ENCODE peak calls at places on chromosomes 3 and 15, in five cellular contexts. One of them, this sample, is unnamed.

GRCh38 chr3:87191641-87192040 is 35.5 kb upstream of the CHMP2B start:
- DNase-seq in upper lobe of left lung: no peak
- DNase-seq in prostate gland: no peak
- DNase-seq in breast epithelium: no peak
- DNase-seq in sigmoid colon: no peak
- DNase-seq in this sample: no peak

GRCh38 chr3:119660474-119661150 is at the start of gene POPDC2:
- DNase-seq in sigmoid colon: peak; percentile 77
- DNase-seq in breast epithelium: no peak
- DNase-seq in prostate gland: no peak
- DNase-seq in upper lobe of left lung: no peak
- DNase-seq in this sample: no peak

GRCh38 chr15:43920815-43921214 is 94.0 kb downstream of the WDR76 start:
- DNase-seq in prostate gland: no peak
- DNase-seq in upper lobe of left lung: no peak
- DNase-seq in breast epithelium: no peak
- DNase-seq in sigmoid colon: no peak
- DNase-seq in this sample: no peak

GRCh38 chr3:167653155-167653554 is 587 bp downstream of the WDR49 start:
- DNase-seq in upper lobe of left lung: no peak
- DNase-seq in breast epithelium: no peak
- DNase-seq in sigmoid colon: no peak
- DNase-seq in prostate gland: no peak
- DNase-seq in this sample: no peak

GRCh38 chr15:36501063-36501678 is 78.3 kb upstream of the CDIN1 start:
- DNase-seq in sigmoid colon: no peak
- DNase-seq in breast epithelium: no peak
- DNase-seq in upper lobe of left lung: no peak
- DNase-seq in prostate gland: peak; percentile 46
- DNase-seq in this sample: no peak

GRCh38 chr3:44865272-44866005 is 3.7 kb downstream of the TMEM42 start:
- DNase-seq in sigmoid colon: no peak
- DNase-seq in prostate gland: no peak
- DNase-seq in upper lobe of left lung: no peak
- DNase-seq in breast epithelium: no peak
- DNase-seq in this sample: no peak

GRCh38 chr3:79012946-79013362 is 754.8 kb downstream of the ROBO1 start:
- DNase-seq in upper lobe of left lung: no peak
- DNase-seq in sigmoid colon: no peak
- DNase-seq in breast epithelium: no peak
- DNase-seq in prostate gland: no peak
- DNase-seq in this sample: no peak

GRCh38 chr3:10577521-10577920 is 72.1 kb upstream of the ATP2B2 start:
- DNase-seq in sigmoid colon: no peak
- DNase-seq in prostate gland: no peak
- DNase-seq in upper lobe of left lung: no peak
- DNase-seq in breast epithelium: no peak
- DNase-seq in this sample: no peak

DNA sequence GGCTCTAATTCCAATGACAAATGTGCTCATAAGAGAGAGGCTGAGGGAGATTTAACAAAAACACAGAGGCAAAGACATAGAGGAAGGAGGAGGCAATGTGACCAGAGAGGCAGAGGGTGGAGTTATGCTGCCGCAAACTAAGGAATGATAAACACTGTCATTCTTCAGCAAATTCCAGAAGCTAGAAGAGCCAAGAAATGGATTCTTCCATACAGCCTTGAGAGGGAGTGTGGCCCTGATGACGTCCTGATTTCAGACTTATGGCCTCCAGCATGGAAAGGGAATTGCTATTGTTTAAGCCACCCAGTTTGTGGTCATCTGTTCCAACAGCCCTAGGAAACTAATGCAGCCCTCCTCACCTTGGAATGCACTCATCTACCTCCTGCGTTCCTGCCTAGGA is 30.5 kb downstream of the CD47 start:
- DNase-seq in breast epithelium: no peak
- DNase-seq in sigmoid colon: no peak
- DNase-seq in upper lobe of left lung: no peak
- DNase-seq in prostate gland: no peak
- DNase-seq in this sample: no peak
- H3K36me3 ChIP-seq in breast epithelium: no peaks in the 10 kb centered on the region
- H3K36me3 ChIP-seq in sigmoid colon: peaks cover 8% of the 10 kb centered on the region
- H3K36me3 ChIP-seq in upper lobe of left lung: peaks cover 11% of the 10 kb centered on the region
- H3K36me3 ChIP-seq in prostate gland: no peaks in the 10 kb centered on the region
- H3K36me3 ChIP-seq in this sample: no peaks in the 10 kb centered on the region

GRCh38 chr3:186790261-186790981 is 7.0 kb downstream of the EIF4A2 start:
- DNase-seq in upper lobe of left lung: no peak
- DNase-seq in prostate gland: no peak
- DNase-seq in breast epithelium: no peak
- DNase-seq in sigmoid colon: no peak
- DNase-seq in this sample: no peak
- TF ChIP-seq POLR2AphosphoS5 in upper lobe of left lung: no peak
- TF ChIP-seq POLR2AphosphoS5 in prostate gland: no peak
- TF ChIP-seq POLR2AphosphoS5 in breast epithelium: no peak
- TF ChIP-seq POLR2AphosphoS5 in sigmoid colon: no peak
- TF ChIP-seq POLR2AphosphoS5 in this sample: peak; percentile 22

GRCh38 chr15:76177491-76178040 is 117.8 kb downstream of the TMEM266 start:
- DNase-seq in upper lobe of left lung: no peak
- DNase-seq in prostate gland: no peak
- DNase-seq in sigmoid colon: peak; percentile 73
- DNase-seq in breast epithelium: no peak
- DNase-seq in this sample: no peak

GRCh38 chr15:76176487-76177085 is 116.8 kb downstream of the TMEM266 start:
- DNase-seq in prostate gland: no peak
- DNase-seq in breast epithelium: no peak
- DNase-seq in sigmoid colon: no peak
- DNase-seq in upper lobe of left lung: no peak
- DNase-seq in this sample: no peak

GRCh38 chr15:76175442-76175841 is 115.7 kb downstream of the TMEM266 start:
- DNase-seq in upper lobe of left lung: no peak
- DNase-seq in prostate gland: no peak
- DNase-seq in sigmoid colon: no peak
- DNase-seq in breast epithelium: no peak
- DNase-seq in this sample: no peak

GRCh38 chr15:76174654-76175053 is 114.9 kb downstream of the TMEM266 start:
- DNase-seq in breast epithelium: no peak
- DNase-seq in upper lobe of left lung: no peak
- DNase-seq in sigmoid colon: no peak
- DNase-seq in prostate gland: no peak
- DNase-seq in this sample: no peak

GRCh38 chr15:76176059-76176458 is 116.3 kb downstream of the TMEM266 start:
- DNase-seq in breast epithelium: no peak
- DNase-seq in sigmoid colon: no peak
- DNase-seq in upper lobe of left lung: no peak
- DNase-seq in prostate gland: no peak
- DNase-seq in this sample: no peak
- H3K27me3 ChIP-seq in breast epithelium: no peaks in the 10 kb centered on the region
- H3K27me3 ChIP-seq in sigmoid colon: peaks cover 14% of the 10 kb centered on the region
- H3K27me3 ChIP-seq in upper lobe of left lung: no peaks in the 10 kb centered on the region
- H3K27me3 ChIP-seq in prostate gland: no peaks in the 10 kb centered on the region
- H3K27me3 ChIP-seq in this sample: peaks cover 21% of the 10 kb centered on the region

GRCh38 chr3:120772081-120772480 is 29.5 kb downstream of the GTF2E1 start:
- DNase-seq in sigmoid colon: no peak
- DNase-seq in upper lobe of left lung: no peak
- DNase-seq in prostate gland: no peak
- DNase-seq in breast epithelium: no peak
- DNase-seq in this sample: no peak
- H3K36me3 ChIP-seq in sigmoid colon: no peaks in the 10 kb centered on the region
- H3K36me3 ChIP-seq in upper lobe of left lung: no peaks in the 10 kb centered on the region
- H3K36me3 ChIP-seq in prostate gland: no peaks in the 10 kb centered on the region
- H3K36me3 ChIP-seq in breast epithelium: no peaks in the 10 kb centered on the region
- H3K36me3 ChIP-seq in this sample: no peaks in the 10 kb centered on the region

GRCh38 chr3:53242155-53242554 is 13.7 kb downstream of the TKT start:
- DNase-seq in breast epithelium: no peak
- DNase-seq in prostate gland: no peak
- DNase-seq in upper lobe of left lung: peak; percentile 81
- DNase-seq in sigmoid colon: no peak
- DNase-seq in this sample: no peak

GRCh38 chr3:53244281-53244680 is 11.5 kb downstream of the TKT start:
- DNase-seq in upper lobe of left lung: peak; percentile 71
- DNase-seq in breast epithelium: no peak
- DNase-seq in prostate gland: no peak
- DNase-seq in sigmoid colon: no peak
- DNase-seq in this sample: no peak

GRCh38 chr3:53243165-53243564 is 12.7 kb downstream of the TKT start:
- DNase-seq in sigmoid colon: no peak
- DNase-seq in upper lobe of left lung: peak; percentile 52
- DNase-seq in breast epithelium: no peak
- DNase-seq in prostate gland: no peak
- DNase-seq in this sample: no peak

GRCh38 chr3:53242642-53243041 is 13.2 kb downstream of the TKT start:
- DNase-seq in upper lobe of left lung: peak; percentile 81
- DNase-seq in sigmoid colon: no peak
- DNase-seq in breast epithelium: no peak
- DNase-seq in prostate gland: no peak
- DNase-seq in this sample: no peak

GRCh38 chr3:53243785-53244184 is 12.0 kb downstream of the TKT start:
- DNase-seq in breast epithelium: no peak
- DNase-seq in sigmoid colon: no peak
- DNase-seq in upper lobe of left lung: no peak
- DNase-seq in prostate gland: no peak
- DNase-seq in this sample: no peak
- TF ChIP-seq POLR2AphosphoS5 in breast epithelium: no peak
- TF ChIP-seq POLR2AphosphoS5 in sigmoid colon: no peak
- TF ChIP-seq POLR2AphosphoS5 in upper lobe of left lung: no peak
- TF ChIP-seq POLR2AphosphoS5 in prostate gland: no peak
- TF ChIP-seq POLR2AphosphoS5 in this sample: no peak

GRCh38 chr3:12025584-12025983 is 21.4 kb downstream of the SYN2 start:
- DNase-seq in breast epithelium: no peak
- DNase-seq in prostate gland: no peak
- DNase-seq in sigmoid colon: no peak
- DNase-seq in upper lobe of left lung: no peak
- DNase-seq in this sample: no peak
- H3K27me3 ChIP-seq in breast epithelium: no peaks in the 10 kb centered on the region
- H3K27me3 ChIP-seq in prostate gland: no peaks in the 10 kb centered on the region
- H3K27me3 ChIP-seq in sigmoid colon: no peaks in the 10 kb centered on the region
- H3K27me3 ChIP-seq in upper lobe of left lung: no peaks in the 10 kb centered on the region
- H3K27me3 ChIP-seq in this sample: no peaks in the 10 kb centered on the region

This sample was measured in transverse colon.